ENCODE peak calls at places on chromosomes 5 and 9, in four cellular contexts. One of them, this sample, is unnamed.

GRCh38 chr5:138305797-138306196 is 25.8 kb downstream of the CDC25C start:
- DNase-seq in GM12878: no peak
- DNase-seq in NT2/D1: no peak
- DNase-seq in GM23248: no peak
- DNase-seq in this sample: no peak

GRCh38 chr5:166581827-166582226 is 1709.6 kb upstream of the WWC1 start:
- DNase-seq in GM12878: no peak
- DNase-seq in NT2/D1: no peak
- DNase-seq in GM23248: no peak
- DNase-seq in this sample: no peak

GRCh38 chr9:69485466-69485865 is 160.5 kb downstream of the ENTREP1 start:
- DNase-seq in NT2/D1: no peak
- DNase-seq in GM12878: no peak
- DNase-seq in GM23248: no peak
- DNase-seq in this sample: no peak

GRCh38 chr5:67963789-67964519 is 251.6 kb upstream of the PIK3R1 start:
- DNase-seq in GM12878: no peak
- DNase-seq in GM23248: no peak
- DNase-seq in NT2/D1: no peak
- DNase-seq in this sample: no peak

GRCh38 chr5:82812575-82812974 is 264.6 kb downstream of the TMEM167A start:
- DNase-seq in NT2/D1: no peak
- DNase-seq in GM12878: no peak
- DNase-seq in GM23248: peak
- DNase-seq in this sample: no peak

GRCh38 chr9:125743687-125744428 is 3.3 kb upstream of the PBX3 start:
- DNase-seq in GM12878: no peak
- DNase-seq in NT2/D1: no peak
- DNase-seq in GM23248: peak
- DNase-seq in this sample: no peak

GRCh38 chr5:90014420-90014819 is 395.1 kb downstream of the CETN3 start:
- DNase-seq in NT2/D1: no peak
- DNase-seq in GM23248: no peak
- DNase-seq in GM12878: peak
- DNase-seq in this sample: no peak

GRCh38 chr5:7754997-7755596 is 95.8 kb downstream of the CFAP90 start:
- DNase-seq in GM23248: peak
- DNase-seq in GM12878: no peak
- DNase-seq in NT2/D1: peak
- DNase-seq in this sample: peak

GRCh38 chr9:79613145-79613544 is 41.4 kb downstream of the TLE4 start:
- DNase-seq in GM23248: no peak
- DNase-seq in GM12878: no peak
- DNase-seq in NT2/D1: no peak
- DNase-seq in this sample: no peak

GRCh38 chr5:9313751-9314150 is 232.1 kb downstream of the SEMA5A start:
- DNase-seq in GM12878: no peak
- DNase-seq in NT2/D1: no peak
- DNase-seq in GM23248: no peak
- DNase-seq in this sample: peak

GRCh38 chr5:138974227-138975063 is 99.3 kb upstream of the LRRTM2 start:
- DNase-seq in GM12878: no peak
- DNase-seq in NT2/D1: no peak
- DNase-seq in GM23248: peak
- DNase-seq in this sample: peak

GRCh38 chr5:113221294-113222176 is 213.3 kb downstream of the TSSK1B start:
- DNase-seq in GM12878: no peak
- DNase-seq in GM23248: peak
- DNase-seq in NT2/D1: no peak
- DNase-seq in this sample: peak

GRCh38 chr5:135739383-135739961 is 95.0 kb upstream of the SLC25A48 start:
- DNase-seq in GM23248: peak
- DNase-seq in NT2/D1: no peak
- DNase-seq in GM12878: no peak
- DNase-seq in this sample: no peak

GRCh38 chr9:27638716-27639115 is 65.4 kb upstream of the C9orf72 start:
- DNase-seq in NT2/D1: no peak
- DNase-seq in GM12878: no peak
- DNase-seq in GM23248: no peak
- DNase-seq in this sample: no peak

GRCh38 chr5:116492776-116493175 is 81.8 kb downstream of the SEMA6A start:
- DNase-seq in GM23248: no peak
- DNase-seq in GM12878: no peak
- DNase-seq in NT2/D1: no peak
- DNase-seq in this sample: peak

GRCh38 chr5:125059255-125060050 is 313.0 kb upstream of the ZNF608 start:
- DNase-seq in GM23248: no peak
- DNase-seq in GM12878: no peak
- DNase-seq in NT2/D1: no peak
- DNase-seq in this sample: no peak

GRCh38 chr9:97411789-97412627 is at the start of gene TDRD7:
- DNase-seq in NT2/D1: no peak
- DNase-seq in GM12878: peak
- DNase-seq in GM23248: peak
- DNase-seq in this sample: peak

GRCh38 chr9:70205366-70206020 is 53.3 kb upstream of the SMC5 start:
- DNase-seq in GM23248: no peak
- DNase-seq in GM12878: no peak
- DNase-seq in NT2/D1: no peak
- DNase-seq in this sample: no peak

GRCh38 chr9:93589688-93590087 is 13.3 kb downstream of the PHF2 start:
- DNase-seq in GM12878: no peak
- DNase-seq in GM23248: peak
- DNase-seq in NT2/D1: no peak
- DNase-seq in this sample: peak

GRCh38 chr5:143024227-143024920 is 254.2 kb downstream of the ARHGAP26 start:
- DNase-seq in NT2/D1: no peak
- DNase-seq in GM12878: no peak
- DNase-seq in GM23248: no peak
- DNase-seq in this sample: no peak

GRCh38 chr9:82513242-82513750 is 524.7 kb downstream of the SPATA31D1 start:
- DNase-seq in NT2/D1: no peak
- DNase-seq in GM12878: no peak
- DNase-seq in GM23248: peak
- DNase-seq in this sample: no peak

GRCh38 chr9:35490155-35490909 is 421 bp downstream of the RUSC2 start:
- DNase-seq in NT2/D1: no peak
- DNase-seq in GM23248: peak
- DNase-seq in GM12878: no peak
- DNase-seq in this sample: peak

GRCh38 chr5:9621379-9621903 is 8.7 kb downstream of the TAS2R1 start:
- DNase-seq in GM12878: no peak
- DNase-seq in NT2/D1: no peak
- DNase-seq in GM23248: peak
- DNase-seq in this sample: no peak

GRCh38 chr5:176979669-176980068 is 26.9 kb downstream of the UIMC1 start:
- DNase-seq in GM12878: no peak
- DNase-seq in GM23248: no peak
- DNase-seq in NT2/D1: no peak
- DNase-seq in this sample: no peak

GRCh38 chr5:138981606-138982005 is 106.5 kb upstream of the LRRTM2 start:
- DNase-seq in GM12878: no peak
- DNase-seq in NT2/D1: no peak
- DNase-seq in GM23248: peak
- DNase-seq in this sample: peak

GRCh38 chr5:107365355-107366109 is 305.2 kb downstream of the EFNA5 start:
- DNase-seq in GM12878: peak
- DNase-seq in NT2/D1: no peak
- DNase-seq in GM23248: no peak
- DNase-seq in this sample: peak

GRCh38 chr5:172591636-172592035 is 49.4 kb upstream of the NEURL1B start:
- DNase-seq in NT2/D1: no peak
- DNase-seq in GM23248: no peak
- DNase-seq in GM12878: no peak
- DNase-seq in this sample: peak

GRCh38 chr5:12934722-12935121 is 1009.8 kb downstream of the DNAH5 start:
- DNase-seq in GM23248: no peak
- DNase-seq in NT2/D1: no peak
- DNase-seq in GM12878: no peak
- DNase-seq in this sample: no peak

GRCh38 chr5:174147551-174147950 is 102.0 kb downstream of the NSG2 start:
- DNase-seq in GM12878: no peak
- DNase-seq in NT2/D1: no peak
- DNase-seq in GM23248: no peak
- DNase-seq in this sample: no peak

GRCh38 chr5:124655943-124656459 is 90.4 kb downstream of the ZNF608 start:
- DNase-seq in GM12878: no peak
- DNase-seq in GM23248: peak
- DNase-seq in NT2/D1: no peak
- DNase-seq in this sample: no peak

GRCh38 chr5:2685651-2686050 is 65.8 kb downstream of the IRX2 start:
- DNase-seq in NT2/D1: no peak
- DNase-seq in GM23248: peak
- DNase-seq in GM12878: no peak
- DNase-seq in this sample: peak

GRCh38 chr9:123028973-123029372 is 4.5 kb upstream of the GPR21 start:
- DNase-seq in GM23248: no peak
- DNase-seq in NT2/D1: no peak
- DNase-seq in GM12878: no peak
- DNase-seq in this sample: no peak

GRCh38 chr5:160231789-160232342 is 2.6 kb downstream of the FABP6 start:
- DNase-seq in NT2/D1: no peak
- DNase-seq in GM23248: no peak
- DNase-seq in GM12878: peak
- DNase-seq in this sample: no peak

GRCh38 chr5:63213256-63213655 is 634.6 kb downstream of the LRRC70 start:
- DNase-seq in NT2/D1: no peak
- DNase-seq in GM23248: no peak
- DNase-seq in GM12878: no peak
- DNase-seq in this sample: no peak

GRCh38 chr9:27491164-27491563 is 32.9 kb upstream of the IFNK start:
- DNase-seq in NT2/D1: no peak
- DNase-seq in GM12878: peak
- DNase-seq in GM23248: peak
- DNase-seq in this sample: no peak

GRCh38 chr5:14242447-14242846 is 99.3 kb downstream of the TRIO start:
- DNase-seq in GM23248: no peak
- DNase-seq in GM12878: no peak
- DNase-seq in NT2/D1: no peak
- DNase-seq in this sample: no peak

GRCh38 chr9:134647359-134648115 is 5.9 kb downstream of the COL5A1 start:
- DNase-seq in GM23248: no peak
- DNase-seq in GM12878: no peak
- DNase-seq in NT2/D1: no peak
- DNase-seq in this sample: no peak
- H3K9ac ChIP-seq in GM23248: peak
- H3K9ac ChIP-seq in GM12878: no peak
- H3K9ac ChIP-seq in NT2/D1: peak
- H3K9ac ChIP-seq in this sample: no peak

GRCh38 chr5:16934669-16935068 is 1.4 kb downstream of the MYO10 start:
- DNase-seq in GM12878: no peak
- DNase-seq in NT2/D1: no peak
- DNase-seq in GM23248: peak
- DNase-seq in this sample: no peak
- H3K9ac ChIP-seq in GM12878: no peak
- H3K9ac ChIP-seq in NT2/D1: peak
- H3K9ac ChIP-seq in GM23248: peak
- H3K9ac ChIP-seq in this sample: peak

DNA sequence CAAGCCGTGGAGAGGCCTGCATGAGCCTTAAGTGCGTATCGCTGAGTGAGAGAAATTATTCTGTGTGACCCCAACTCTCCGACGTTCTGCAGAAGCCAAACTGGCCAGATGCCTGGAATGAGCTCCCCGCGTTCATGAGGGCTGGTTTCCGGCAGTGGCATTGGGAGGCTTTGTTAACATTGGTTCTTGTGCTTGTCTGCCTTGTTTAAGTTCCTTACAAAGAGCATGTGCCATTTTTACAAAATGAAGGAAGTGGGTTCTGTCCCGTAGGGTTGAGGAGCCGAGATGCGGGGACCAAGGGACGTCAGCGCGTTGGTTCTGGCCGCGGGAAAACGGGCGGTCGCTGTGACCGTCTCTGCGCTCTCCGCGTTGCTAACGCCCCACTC is 13.2 kb downstream of the RABL6 start:
- DNase-seq in GM23248: no peak
- DNase-seq in GM12878: no peak
- DNase-seq in NT2/D1: no peak
- DNase-seq in this sample: peak
- H3K9ac ChIP-seq in GM23248: no peak
- H3K9ac ChIP-seq in GM12878: no peak
- H3K9ac ChIP-seq in NT2/D1: no peak
- H3K9ac ChIP-seq in this sample: no peak

GRCh38 chr5:59749782-59750520 is 143.6 kb downstream of the PDE4D start:
- DNase-seq in NT2/D1: no peak
- DNase-seq in GM23248: peak
- DNase-seq in GM12878: no peak
- DNase-seq in this sample: no peak

GRCh38 chr5:59746261-59746765 is 147.2 kb downstream of the PDE4D start:
- DNase-seq in GM23248: peak
- DNase-seq in GM12878: no peak
- DNase-seq in NT2/D1: no peak
- DNase-seq in this sample: no peak

GRCh38 chr5:59745422-59745863 is 148.1 kb downstream of the PDE4D start:
- DNase-seq in GM12878: no peak
- DNase-seq in NT2/D1: no peak
- DNase-seq in GM23248: peak
- DNase-seq in this sample: no peak

GRCh38 chr5:59741599-59741998 is 151.9 kb downstream of the PDE4D start:
- DNase-seq in GM12878: no peak
- DNase-seq in NT2/D1: no peak
- DNase-seq in GM23248: no peak
- DNase-seq in this sample: no peak

GRCh38 chr5:59744531-59744992 is 149.0 kb downstream of the PDE4D start:
- DNase-seq in GM23248: peak
- DNase-seq in GM12878: no peak
- DNase-seq in NT2/D1: no peak
- DNase-seq in this sample: no peak
- H3K9ac ChIP-seq in GM23248: peak
- H3K9ac ChIP-seq in GM12878: no peak
- H3K9ac ChIP-seq in NT2/D1: no peak
- H3K9ac ChIP-seq in this sample: no peak